ENCODE peak calls at places on chromosomes 16 and 17, in six cellular contexts. P, R, S, Z, Q and Y are unnamed samples.
A peak's percentile ranks its signal among the peaks of the same experiment; 100 is the strongest.

GRCh38 chr17:12665263-12666210 is at the start of gene MYOCD:
- DNase-seq in S (no peak), Q (peak; percentile 42), R (peak; percentile 79), Z (no peak), P (no peak), Y (peak; percentile 42)

GRCh38 chr16:2341456-2342447 is 1.2 kb upstream of the ABCA3 start:
- DNase-seq in S (no peak), Q (no peak), Z (no peak), R (no peak), P (no peak), Y (no peak)

GRCh38 chr17:41959336-41960095 is 7.1 kb upstream of the CNP start:
- DNase-seq in S (peak; percentile 85), P (no peak), Z (peak; percentile 80), Q (no peak), R (no peak), Y (no peak)

GRCh38 chr17:4796550-4796915 is 569 bp downstream of the PSMB6 start:
- DNase-seq in P (no peak), Z (peak; percentile 60), Q (no peak), S (peak; percentile 33), R (no peak), Y (no peak)

GRCh38 chr17:47716381-47716780 is 16.7 kb upstream of the TBX21 start:
- DNase-seq in Z (no peak), P (no peak), R (no peak), Q (no peak), S (no peak), Y (no peak)

GRCh38 chr17:17989081-17989480 is 16.4 kb downstream of the DRC3 start:
- DNase-seq in S (no peak), Z (no peak), Q (no peak), R (no peak), P (no peak), Y (no peak)

GRCh38 chr16:1775006-1775845 is 2.3 kb upstream of the MRPS34 start:
- DNase-seq in P (no peak), S (no peak), R (no peak), Q (no peak), Z (no peak), Y (no peak)

GRCh38 chr16:13919330-13919682 is 648 bp upstream of the ERCC4 start:
- DNase-seq in R (no peak), Q (no peak), P (no peak), S (peak; percentile 70), Z (peak; percentile 57), Y (no peak)

GRCh38 chr17:38632334-38632733 is 26.6 kb upstream of the SRCIN1 start:
- DNase-seq in S (no peak), R (no peak), Q (no peak), Z (no peak), P (no peak), Y (no peak)

GRCh38 chr17:66312912-66313311 is 10.5 kb downstream of the PRKCA start:
- DNase-seq in R (no peak), P (no peak), Z (no peak), S (no peak), Q (no peak), Y (no peak)

GRCh38 chr17:55405600-55405999 is 16.0 kb downstream of the MMD start:
- DNase-seq in S (no peak), R (no peak), Q (no peak), P (no peak), Z (no peak), Y (no peak)

GRCh38 chr17:8994319-8994718 is 27.0 kb upstream of the NTN1 start:
- DNase-seq in Z (peak; percentile 34), P (peak; percentile 34), R (peak; percentile 57), S (peak; percentile 20), Q (no peak), Y (no peak)

GRCh38 chr16:3317315-3317999 is 12.2 kb downstream of the ZNF75A start:
- DNase-seq in S (no peak), R (no peak), Q (no peak), Z (no peak), P (no peak), Y (no peak)

GRCh38 chr16:71205482-71206131 is 24.9 kb downstream of the HYDIN start:
- DNase-seq in Q (no peak), S (no peak), R (no peak), Z (no peak), P (no peak), Y (no peak)

GRCh38 chr16:67783353-67783725 is 23.0 kb downstream of the RANBP10 start:
- DNase-seq in Q (no peak), P (no peak), S (no peak), R (no peak), Z (no peak), Y (no peak)

GRCh38 chr16:78005881-78006280 is 16.5 kb upstream of the CLEC3A start:
- DNase-seq in Z (peak; percentile 46), S (no peak), R (no peak), P (no peak), Q (no peak), Y (no peak)

GRCh38 chr17:4986403-4986802 is 1.1 kb downstream of the CAMTA2 start:
- DNase-seq in S (no peak), Z (no peak), P (no peak), R (no peak), Q (no peak), Y (no peak)

GRCh38 chr16:20850981-20851380 is 44.7 kb downstream of the REXO5 start:
- DNase-seq in Q (no peak), R (no peak), P (no peak), S (no peak), Z (no peak), Y (no peak)

GRCh38 chr16:57194512-57194911 is 8.4 kb downstream of the RSPRY1 start:
- DNase-seq in S (peak; percentile 96), P (no peak), R (no peak), Q (no peak), Z (no peak), Y (no peak)

GRCh38 chr16:10862432-10862831 is 14.6 kb upstream of the CIITA start:
- DNase-seq in Z (no peak), P (no peak), R (no peak), S (no peak), Q (no peak), Y (no peak)
- TF ChIP-seq TAF1 in Z (no peak), P (no peak), R (no peak), S (no peak), Q (no peak), Y (no peak)

GRCh38 chr17:80695979-80696378 is 151.3 kb downstream of the RPTOR start:
- DNase-seq in S (no peak), P (no peak), Q (no peak), Z (no peak), R (no peak), Y (no peak)
- TF ChIP-seq POLR2A in S (no peak), P (no peak), Q (no peak), Z (no peak), R (no peak), Y (no peak)

GRCh38 chr17:74042744-74043486 is 160.6 kb upstream of the RPL38 start:
- DNase-seq in P (no peak), Q (no peak), R (no peak), Z (peak; percentile 12), S (peak; percentile 23), Y (no peak)
- TF ChIP-seq TAF1 in P (no peak), Q (no peak), R (no peak), Z (no peak), S (no peak), Y (no peak)

GRCh38 chr17:76737082-76737675 is at the start of gene SRSF2:
- DNase-seq in Q (peak; percentile 85), Z (peak; percentile 98), P (peak; percentile 87), S (peak; percentile 98), R (peak; percentile 95), Y (peak; percentile 84)

GRCh38 chr17:76735586-76736348 is 1.4 kb downstream of the SRSF2 start:
- DNase-seq in S (no peak), Z (peak; percentile 15), P (no peak), Q (no peak), R (no peak), Y (no peak)

GRCh38 chr17:76736349-76737081 is 616 bp downstream of the SRSF2 start:
- DNase-seq in Z (peak; percentile 86), S (peak; percentile 46), P (no peak), R (no peak), Q (no peak), Y (peak; percentile 39)

GRCh38 chr17:76738468-76738850 is 540 bp downstream of the MFSD11 start:
- DNase-seq in R (no peak), P (no peak), S (no peak), Q (no peak), Z (peak; percentile 20), Y (no peak)

DNA sequence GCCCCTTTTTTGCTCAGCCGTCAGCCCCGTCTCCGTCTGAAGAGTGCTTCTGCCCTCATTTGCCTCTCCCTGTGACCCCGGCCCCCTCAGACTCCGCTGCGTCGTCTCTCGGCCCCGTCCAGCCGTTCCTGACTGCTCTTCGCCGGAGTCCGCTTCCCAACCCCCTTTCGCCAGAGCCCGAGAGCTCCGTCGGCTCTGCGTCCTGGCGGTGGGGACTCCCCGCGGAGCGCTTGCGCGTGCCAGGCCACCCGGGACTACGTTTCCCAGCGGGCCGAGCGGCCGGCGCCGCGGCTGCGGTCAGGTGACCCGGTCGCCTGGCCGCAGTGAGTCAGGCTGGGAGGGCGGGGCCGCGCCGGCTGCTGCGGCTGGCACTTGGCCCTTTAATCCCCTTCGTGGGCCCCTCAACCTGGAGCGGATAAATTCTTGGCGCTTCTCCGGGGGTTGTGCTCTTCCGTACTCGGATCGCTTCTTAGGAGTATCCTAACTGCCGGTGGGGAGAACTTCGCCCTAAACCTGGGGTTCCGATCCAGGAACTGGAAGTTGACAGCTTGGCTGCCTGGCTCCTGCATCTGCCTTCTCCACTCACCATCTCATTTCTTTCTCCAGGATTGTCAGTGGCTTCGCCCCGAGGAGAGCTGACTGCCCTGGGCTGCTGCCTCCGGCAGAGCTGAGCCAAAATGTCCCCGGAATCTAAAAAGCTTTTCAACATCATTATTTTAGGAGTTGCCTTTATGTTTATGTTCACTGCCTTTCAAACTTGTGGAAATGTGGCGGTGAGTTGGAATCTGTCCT is at the start of gene MFSD11:
- DNase-seq in Q (peak; percentile 89), Z (peak; percentile 95), S (peak; percentile 90), R (peak; percentile 87), P (no peak), Y (peak; percentile 94)
- TF ChIP-seq POLR2A in Q (no peak), Z (peak; percentile 82), S (no peak), R (no peak), P (no peak), Y (no peak)

GRCh38 chr17:77735051-77735340 is 223.5 kb upstream of the TNRC6C start:
- DNase-seq in Q (no peak), P (no peak), Z (no peak), S (no peak), R (no peak), Y (no peak)

GRCh38 chr17:77734371-77735050 is 224.0 kb upstream of the TNRC6C start:
- DNase-seq in R (no peak), P (no peak), S (peak; percentile 21), Q (no peak), Z (peak; percentile 48), Y (no peak)

GRCh38 chr17:77736207-77736600 is 222.3 kb upstream of the TNRC6C start:
- DNase-seq in R (no peak), Q (no peak), S (no peak), Z (no peak), P (no peak), Y (no peak)

GRCh38 chr17:77736721-77737120 is 221.8 kb upstream of the TNRC6C start:
- DNase-seq in Q (no peak), P (no peak), S (no peak), R (no peak), Z (no peak), Y (no peak)

GRCh38 chr17:77735341-77736206 is 222.9 kb upstream of the TNRC6C start:
- DNase-seq in Z (peak; percentile 74), R (no peak), S (no peak), Q (no peak), P (no peak), Y (no peak)
- TF ChIP-seq TAF1 in Z (no peak), R (no peak), S (no peak), Q (no peak), P (no peak), Y (no peak)

GRCh38 chr17:40345161-40346034 is 19.1 kb downstream of the GJD3 start:
- DNase-seq in R (no peak), S (peak; percentile 84), Q (no peak), Z (peak; percentile 78), P (no peak), Y (no peak)
- TF ChIP-seq POLR2A in R (no peak), S (no peak), Q (no peak), Z (no peak), P (no peak), Y (no peak)